ENCODE peak calls at places on chromosomes 12 and 14, in four cellular contexts. S is lower lobe of right lung, V is ovary, E is astrocyte. A is an unnamed sample.

GRCh38 chr12:29591140-29592020 is 93.9 kb upstream of the OVCH1 start:
- DNase-seq in E (no peak), S (no peak), V (peak; percentile 28), A (no peak)

GRCh38 chr12:129772463-129773169 is 131.2 kb downstream of the TMEM132D start:
- DNase-seq in V (no peak), S (no peak), E (peak; percentile 81), A (peak; percentile 18)

GRCh38 chr12:27524839-27525238 is 833 bp downstream of the PPFIBP1 start:
- DNase-seq in S (no peak), V (no peak), E (no peak), A (no peak)

GRCh38 chr12:130557876-130558770 is 158.0 kb downstream of the RIMBP2 start:
- DNase-seq in V (no peak), E (no peak), S (no peak), A (no peak)

GRCh38 chr12:123705935-123706334 is 6.2 kb upstream of the ATP6V0A2 start:
- DNase-seq in V (no peak), E (no peak), S (no peak), A (no peak)

GRCh38 chr14:29240046-29240445 is 473.5 kb downstream of the FOXG1 start:
- DNase-seq in S (no peak), E (peak; percentile 90), V (no peak), A (no peak)

GRCh38 chr14:67853207-67853606 is 33.6 kb downstream of the RAD51B start:
- DNase-seq in V (no peak), S (no peak), E (no peak), A (no peak)

GRCh38 chr12:124390442-124391116 is 95.7 kb downstream of the RFLNA start:
- DNase-seq in E (peak; percentile 76), S (peak; percentile 81), V (peak; percentile 54), A (no peak)

GRCh38 chr12:94150483-94151225 is 2.3 kb downstream of the PLXNC1 start:
- DNase-seq in V (peak; percentile 54), E (no peak), S (no peak), A (no peak)

GRCh38 chr12:27213304-27213703 is 30.8 kb upstream of the STK38L start:
- DNase-seq in E (no peak), V (no peak), S (no peak), A (no peak)

GRCh38 chr14:104292084-104292970 is 153.9 kb downstream of the KIF26A start:
- DNase-seq in V (peak; percentile 14), E (no peak), S (peak; percentile 36), A (no peak)

GRCh38 chr14:94109915-94110250 is 653 bp upstream of the IFI27 start:
- DNase-seq in E (no peak), S (no peak), V (no peak), A (no peak)

GRCh38 chr12:188910-189621 is 24.9 kb downstream of the SLC6A12 start:
- DNase-seq in V (peak; percentile 53), E (peak; percentile 13), S (peak; percentile 64), A (no peak)

GRCh38 chr12:76747245-76747644 is 16.7 kb upstream of the ZDHHC17 start:
- DNase-seq in S (no peak), V (no peak), E (no peak), A (no peak)

GRCh38 chr12:59928416-59928815 is 332.6 kb downstream of the SLC16A7 start:
- DNase-seq in E (no peak), S (no peak), V (no peak), A (no peak)

GRCh38 chr12:93782854-93783253 is 105.7 kb downstream of the CRADD start:
- DNase-seq in S (no peak), E (no peak), V (no peak), A (no peak)

GRCh38 chr12:18898469-18898868 is 160.6 kb downstream of the CAPZA3 start:
- DNase-seq in S (no peak), V (no peak), E (peak; percentile 47), A (no peak)

GRCh38 chr12:58564721-58565120 is 355.6 kb downstream of the LRIG3 start:
- DNase-seq in V (no peak), S (no peak), E (peak; percentile 41), A (no peak)

GRCh38 chr12:104340917-104341611 is 37.5 kb downstream of the EID3 start:
- DNase-seq in S (no peak), E (no peak), V (no peak), A (no peak)

GRCh38 chr12:57085999-57086950 is 2.6 kb upstream of the NAB2 start:
- DNase-seq in E (peak; percentile 62), S (peak; percentile 76), V (peak; percentile 80), A (no peak)

GRCh38 chr14:48111151-48111550 is 435.7 kb upstream of the MDGA2 start:
- DNase-seq in V (no peak), S (no peak), E (no peak), A (no peak)

GRCh38 chr12:56528836-56529235 is 7.2 kb downstream of the RBMS2 start:
- DNase-seq in V (no peak), E (peak; percentile 8), S (no peak), A (no peak)

GRCh38 chr12:118103231-118103600 is 595 bp downstream of the VSIG10 start:
- DNase-seq in S (no peak), E (peak; percentile 17), V (peak; percentile 40), A (no peak)

GRCh38 chr12:63070709-63071108 is 80.3 kb downstream of the AVPR1A start:
- DNase-seq in S (no peak), E (peak; percentile 16), V (no peak), A (no peak)

GRCh38 chr12:115012861-115013667 is 329.1 kb upstream of the TBX3 start:
- DNase-seq in V (peak; percentile 28), E (no peak), S (no peak), A (no peak)

GRCh38 chr12:92047058-92047826 is 98.4 kb downstream of the BTG1 start:
- DNase-seq in E (no peak), S (no peak), V (no peak), A (no peak)

GRCh38 chr12:93974252-93974651 is 174.1 kb upstream of the PLXNC1 start:
- DNase-seq in S (no peak), E (peak; percentile 25), V (no peak), A (no peak)

GRCh38 chr12:47773062-47773857 is at the start of gene SLC48A1:
- DNase-seq in V (peak; percentile 82), E (peak; percentile 21), S (peak; percentile 85), A (no peak)

GRCh38 chr14:71710001-71710400 is 222.2 kb upstream of the RGS6 start:
- DNase-seq in E (no peak), S (no peak), V (no peak), A (no peak)

GRCh38 chr14:54169254-54169924 is 212.8 kb upstream of the BMP4 start:
- DNase-seq in E (peak; percentile 18), S (no peak), V (no peak), A (no peak)

GRCh38 chr14:100526632-100527031 is 60.6 kb downstream of the BEGAIN start:
- DNase-seq in V (no peak), S (no peak), E (no peak), A (no peak)

GRCh38 chr14:32908487-32909084 is 30.1 kb upstream of the NPAS3 start:
- DNase-seq in E (no peak), V (no peak), S (no peak), A (no peak)

GRCh38 chr12:102043928-102044327 is 17.9 kb downstream of the WASHC3 start:
- DNase-seq in V (no peak), E (no peak), S (no peak), A (no peak)

GRCh38 chr12:6866920-6867406 is 368 bp upstream of the TPI1 start:
- DNase-seq in S (peak; percentile 91), E (no peak), V (no peak), A (no peak)

GRCh38 chr14:104282332-104283196 is 144.2 kb downstream of the KIF26A start:
- DNase-seq in E (no peak), V (peak; percentile 20), S (peak; percentile 8), A (no peak)

GRCh38 chr14:103155013-103155412 is 31.8 kb downstream of the TNFAIP2 start:
- DNase-seq in V (peak; percentile 21), E (no peak), S (peak; percentile 81), A (no peak)

GRCh38 chr14:68621400-68622365 is 171.2 kb downstream of the ZFP36L1 start:
- DNase-seq in S (no peak), V (peak; percentile 63), E (peak; percentile 60), A (no peak)

GRCh38 chr14:89493877-89494634 is 77.0 kb upstream of the FOXN3 start:
- DNase-seq in S (no peak), E (peak; percentile 43), V (no peak), A (peak; percentile 93)

GRCh38 chr14:89493406-89493805 is 76.4 kb upstream of the FOXN3 start:
- DNase-seq in S (no peak), V (no peak), E (no peak), A (no peak)

GRCh38 chr14:89495718-89496117 is 78.7 kb upstream of the FOXN3 start:
- DNase-seq in E (no peak), S (no peak), V (no peak), A (no peak)

GRCh38 chr14:89489796-89490506 is 72.9 kb upstream of the FOXN3 start:
- DNase-seq in V (no peak), E (no peak), S (no peak), A (no peak)

GRCh38 chr14:89491701-89492381 is 74.8 kb upstream of the FOXN3 start:
- DNase-seq in S (no peak), V (no peak), E (peak; percentile 55), A (no peak)
- H3K27me3 ChIP-seq in S (no peaks in the 10 kb centered on the region), V (no peaks in the 10 kb centered on the region), E (peaks cover 5% of the 10 kb centered on the region), A (no peaks in the 10 kb centered on the region)

GRCh38 chr14:86153480-86153879 is 623.5 kb downstream of the FLRT2 start:
- DNase-seq in E (no peak), S (no peak), V (no peak), A (no peak)
- TF ChIP-seq CTCF in E (no peak), S (no peak), V (no peak), A (peak; percentile 37)

GRCh38 chr12:54016478-54016964 is 7.7 kb downstream of the HOXC8 start:
- DNase-seq in S (no peak), E (no peak), V (peak; percentile 62), A (no peak)

GRCh38 chr12:54017845-54018607 is 9.2 kb downstream of the HOXC8 start:
- DNase-seq in E (no peak), V (peak; percentile 96), S (peak; percentile 68), A (peak; percentile 64)

GRCh38 chr12:54016051-54016450 is 7.3 kb downstream of the HOXC8 start:
- DNase-seq in E (no peak), V (peak; percentile 71), S (no peak), A (no peak)

GRCh38 chr12:54018608-54018984 is 9.6 kb upstream of the HOXC6 start:
- DNase-seq in S (no peak), E (no peak), V (peak; percentile 90), A (no peak)

DNA sequence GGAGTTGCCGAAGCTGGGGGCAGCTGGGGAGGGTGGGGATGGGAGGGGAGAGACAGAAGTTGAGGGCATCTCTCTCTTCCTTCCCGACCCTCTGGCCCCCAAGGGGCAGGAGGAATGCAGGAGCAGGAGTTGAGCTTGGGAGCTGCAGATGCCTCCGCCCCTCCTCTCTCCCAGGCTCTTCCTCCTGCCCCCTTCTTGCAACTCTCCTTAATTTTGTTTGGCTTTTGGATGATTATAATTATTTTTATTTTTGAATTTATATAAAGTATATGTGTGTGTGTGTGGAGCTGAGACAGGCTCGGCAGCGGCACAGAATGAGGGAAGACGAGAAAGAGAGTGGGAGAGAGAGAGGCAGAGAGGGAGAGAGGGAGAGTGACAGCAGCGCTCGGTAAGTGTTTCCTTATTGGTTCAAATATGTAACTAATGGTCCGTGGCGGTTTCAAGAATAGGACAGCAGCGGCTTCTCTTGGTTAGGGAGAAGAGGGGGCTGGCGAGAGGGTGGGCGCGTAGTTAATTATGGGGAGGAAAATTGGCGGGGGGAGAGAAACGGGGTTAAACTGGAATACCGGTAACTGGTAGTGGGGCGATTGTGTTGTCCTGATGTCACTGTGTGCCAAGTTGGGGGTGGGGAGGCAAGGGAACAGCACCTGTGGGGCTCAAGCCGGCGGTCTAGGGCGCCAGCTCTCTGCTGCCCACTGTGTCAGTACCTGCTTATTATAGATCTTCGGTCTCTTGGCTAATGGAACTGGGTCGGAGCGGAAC is 8.4 kb downstream of the HOXC8 start:
- DNase-seq in V (peak; percentile 79), E (no peak), S (no peak), A (no peak)
- H3K4me3 ChIP-seq in V (peak overlapping the region; percentile 56), E (no peak overlapping the region), S (peak overlapping the region; percentile 46), A (peak overlapping the region; percentile 49)

GRCh38 chr14:37601849-37602248 is 6.4 kb downstream of the TTC6 start:
- DNase-seq in E (no peak), V (no peak), S (no peak), A (no peak)
- H3K27me3 ChIP-seq in E (peaks cover 94% of the 10 kb centered on the region), V (no peaks in the 10 kb centered on the region), S (peaks cover 73% of the 10 kb centered on the region), A (peaks cover 80% of the 10 kb centered on the region)